ENCODE peak calls at places on chromosomes 12 and 14, in four cellular contexts. I is HepG2, A is HEK293T, N is K562. Y is an unnamed sample.

GRCh38 chr14:60346706-60347105 is 97.7 kb downstream of the PPM1A start:
- DNase-seq in A (no peak), N (no peak), I (no peak), Y (no peak)

GRCh38 chr12:49987620-49988303 is 15.0 kb downstream of the AQP6 start:
- DNase-seq in N (no peak), I (peak), A (no peak), Y (no peak)

GRCh38 chr12:78916845-78917480 is 52.4 kb downstream of the SYT1 start:
- DNase-seq in A (no peak), I (no peak), N (no peak), Y (no peak)

GRCh38 chr12:4918950-4919660 is 9.4 kb downstream of the KCNA1 start:
- DNase-seq in I (no peak), A (no peak), N (no peak), Y (no peak)

GRCh38 chr12:68403711-68404110 is 71.5 kb upstream of the MDM1 start:
- DNase-seq in N (no peak), I (no peak), A (no peak), Y (no peak)

GRCh38 chr12:2520722-2521246 is 274.0 kb upstream of the FKBP4 start:
- DNase-seq in N (no peak), A (no peak), I (no peak), Y (no peak)

GRCh38 chr12:110344657-110345056 is 58.9 kb downstream of the ANAPC7 start:
- DNase-seq in A (no peak), N (no peak), I (no peak), Y (no peak)

GRCh38 chr12:124453419-124454351 is 113.7 kb downstream of the NCOR2 start:
- DNase-seq in N (no peak), A (no peak), I (no peak), Y (peak)

GRCh38 chr14:25108959-25109358 is 59.0 kb upstream of the STXBP6 start:
- DNase-seq in N (no peak), A (no peak), I (peak), Y (no peak)

GRCh38 chr12:57101892-57102695 is 9.1 kb downstream of the STAT6 start:
- DNase-seq in I (peak), N (peak), A (no peak), Y (no peak)

GRCh38 chr14:58662028-58662427 is 24.3 kb downstream of the DACT1 start:
- DNase-seq in I (no peak), A (no peak), N (no peak), Y (no peak)

GRCh38 chr14:60922050-60922449 is 58.8 kb downstream of the TRMT5 start:
- DNase-seq in A (no peak), N (no peak), I (no peak), Y (no peak)

GRCh38 chr14:50047274-50047676 is 69.1 kb downstream of the VCPKMT start:
- DNase-seq in A (no peak), N (no peak), I (peak), Y (peak)

GRCh38 chr12:47722926-47723631 is 2.2 kb downstream of the ENDOU start:
- DNase-seq in N (no peak), A (no peak), I (no peak), Y (no peak)

GRCh38 chr12:6970096-6970527 is 352 bp downstream of the PHB2 start:
- DNase-seq in I (peak), A (no peak), N (no peak), Y (no peak)

GRCh38 chr12:104742551-104742961 is 215.5 kb downstream of the SLC41A2 start:
- DNase-seq in N (no peak), I (no peak), A (no peak), Y (no peak)

GRCh38 chr14:51342226-51342625 is 102.2 kb downstream of the TMX1 start:
- DNase-seq in A (no peak), I (peak), N (no peak), Y (no peak)

GRCh38 chr12:40156031-40156764 is 50.3 kb upstream of the SLC2A13 start:
- DNase-seq in N (no peak), I (no peak), A (no peak), Y (no peak)

GRCh38 chr12:71746983-71747611 is 7.6 kb upstream of the RAB21 start:
- DNase-seq in A (peak), I (peak), N (no peak), Y (peak)

GRCh38 chr12:54294152-54294913 is 6.5 kb downstream of the NFE2 start:
- DNase-seq in N (peak), A (peak), I (peak), Y (no peak)

GRCh38 chr12:110403975-110404675 is 617 bp upstream of the ANAPC7 start:
- DNase-seq in A (peak), I (peak), N (peak), Y (no peak)

GRCh38 chr14:70339970-70340369 is 19.5 kb downstream of the COX16 start:
- DNase-seq in I (no peak), A (no peak), N (no peak), Y (no peak)

GRCh38 chr14:68016243-68016914 is 196.8 kb downstream of the RAD51B start:
- DNase-seq in A (no peak), N (no peak), I (no peak), Y (no peak)

GRCh38 chr14:35221462-35221861 is 70.7 kb upstream of the PSMA6 start:
- DNase-seq in I (no peak), A (no peak), N (no peak), Y (no peak)

GRCh38 chr14:31194095-31194494 is 13.5 kb downstream of the HECTD1 start:
- DNase-seq in N (no peak), A (no peak), I (no peak), Y (no peak)

GRCh38 chr12:89756638-89757321 is 48.1 kb upstream of the ATP2B1 start:
- DNase-seq in N (peak), A (no peak), I (peak), Y (peak)

GRCh38 chr12:52423661-52424503 is 10.3 kb downstream of the KRT75 start:
- DNase-seq in N (no peak), A (no peak), I (no peak), Y (no peak)

GRCh38 chr14:63342381-63342780 is 23.6 kb upstream of the GPHB5 start:
- DNase-seq in A (no peak), N (no peak), I (no peak), Y (no peak)

GRCh38 chr12:79690606-79691298 is at the start of gene PAWR:
- DNase-seq in N (no peak), I (peak), A (peak), Y (no peak)

GRCh38 chr12:98737327-98737722 is 92.2 kb downstream of the APAF1 start:
- DNase-seq in A (no peak), I (no peak), N (no peak), Y (no peak)

GRCh38 chr14:85528882-85529585 is 910 bp upstream of the FLRT2 start:
- DNase-seq in A (no peak), N (no peak), I (no peak), Y (no peak)

GRCh38 chr14:41548666-41549065 is 58.0 kb upstream of the LRFN5 start:
- DNase-seq in A (no peak), I (no peak), N (no peak), Y (no peak)

GRCh38 chr14:92786427-92786756 is 7.7 kb upstream of the GOLGA5 start:
- DNase-seq in N (no peak), I (no peak), A (no peak), Y (no peak)

GRCh38 chr14:101127239-101127638 is 223.7 kb upstream of the RTL1 start:
- DNase-seq in I (no peak), A (no peak), N (no peak), Y (no peak)

DNA sequence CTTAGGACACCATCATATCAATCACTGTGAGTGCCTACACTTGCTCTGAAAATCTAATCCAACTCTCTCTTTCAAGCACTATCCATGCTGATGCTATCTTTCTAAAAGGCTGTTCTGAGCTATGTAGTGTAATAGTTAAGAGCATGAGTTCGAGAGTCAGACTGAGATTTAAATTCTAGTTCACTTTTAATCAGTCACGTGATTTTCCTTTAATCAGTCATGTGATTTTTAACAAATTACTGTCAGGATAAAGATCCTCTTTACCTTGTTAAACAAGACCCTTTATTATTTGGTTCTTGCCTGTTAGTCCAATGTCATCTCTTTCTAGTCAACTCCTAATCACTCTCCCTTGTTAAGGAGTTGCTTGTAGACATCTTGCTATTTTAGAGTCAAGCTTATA is 653.0 kb downstream of the RPL10L start:
- DNase-seq in A (no peak), I (no peak), N (no peak), Y (no peak)
- TF ChIP-seq FOXK2 in A (no peak), I (no peak), N (no peak), Y (no peak)

GRCh38 chr12:65630555-65630954 is 193.7 kb upstream of the HMGA2 start:
- DNase-seq in I (no peak), N (no peak), A (no peak), Y (no peak)
- TF ChIP-seq FOXK2 in I (no peak), N (no peak), A (peak), Y (no peak)

GRCh38 chr12:484096-484495 is 24.4 kb downstream of the B4GALNT3 start:
- DNase-seq in N (no peak), I (no peak), A (no peak), Y (no peak)

GRCh38 chr12:482061-482460 is 22.3 kb downstream of the B4GALNT3 start:
- DNase-seq in N (no peak), I (no peak), A (no peak), Y (no peak)

GRCh38 chr12:481422-481821 is 21.7 kb downstream of the B4GALNT3 start:
- DNase-seq in A (no peak), N (no peak), I (peak), Y (no peak)

GRCh38 chr12:479161-479560 is 19.4 kb downstream of the B4GALNT3 start:
- DNase-seq in N (no peak), I (no peak), A (no peak), Y (no peak)

GRCh38 chr12:480831-481230 is 21.1 kb downstream of the B4GALNT3 start:
- DNase-seq in I (no peak), N (no peak), A (no peak), Y (no peak)
- TF ChIP-seq FOXK2 in I (no peak), N (no peak), A (no peak), Y (no peak)

GRCh38 chr14:81584495-81584894 is 50.8 kb upstream of the SEL1L start:
- DNase-seq in A (no peak), I (no peak), N (no peak), Y (no peak)

GRCh38 chr14:81582420-81582819 is 48.8 kb upstream of the SEL1L start:
- DNase-seq in A (no peak), N (no peak), I (no peak), Y (no peak)

DNA sequence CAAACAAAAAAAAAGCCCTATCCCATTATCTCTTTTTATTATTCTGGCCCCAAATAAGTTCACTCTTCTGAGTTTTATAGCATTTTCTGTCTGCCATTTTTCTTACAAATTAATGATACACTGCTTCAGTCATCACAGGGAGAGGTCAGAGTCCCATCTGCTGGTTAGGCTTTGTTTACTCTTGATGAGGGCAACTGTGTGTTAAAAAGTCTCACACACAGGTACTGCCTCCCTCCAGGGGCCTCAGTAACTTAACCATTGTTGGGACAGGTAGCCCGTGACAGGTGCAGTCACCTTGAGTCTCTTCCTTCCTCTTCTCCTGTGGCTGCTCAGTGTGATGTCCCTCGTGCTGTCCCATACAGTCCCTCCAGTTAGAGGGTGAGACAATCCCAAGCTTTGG is 45.5 kb upstream of the SEL1L start:
- DNase-seq in N (no peak), A (no peak), I (no peak), Y (no peak)
- TF ChIP-seq FOXK2 in N (no peak), A (no peak), I (no peak), Y (no peak)